ENCODE peak calls at places on chromosome 4, in four cellular contexts. S is hepatocyte, B is K562, F is PC-9. N is an unnamed sample. For H3K9me3, the result is how much of the 10 kb centered on the place peaks cover.

GRCh38 chr4:128322986-128323385 is 35.4 kb upstream of the PGRMC2 start:
- DNase-seq in S (peak), B (no peak), F (peak), N (no peak)

GRCh38 chr4:36163198-36163597 is 81.1 kb downstream of the ARAP2 start:
- DNase-seq in S (no peak), B (no peak), F (no peak), N (no peak)

GRCh38 chr4:182655321-182655720 is 261.9 kb downstream of the DCTD start:
- DNase-seq in S (no peak), B (no peak), F (no peak), N (no peak)

GRCh38 chr4:133096972-133097371 is 52.1 kb upstream of the PCDH10 start:
- DNase-seq in S (no peak), B (no peak), F (no peak), N (no peak)

GRCh38 chr4:41399191-41399590 is 138.8 kb upstream of the LIMCH1 start:
- DNase-seq in S (no peak), B (no peak), F (no peak), N (no peak)

GRCh38 chr4:1789552-1789951 is 3.5 kb upstream of the FGFR3 start:
- DNase-seq in S (no peak), B (no peak), F (peak), N (no peak)

GRCh38 chr4:146340798-146341197 is 126.5 kb downstream of the REELD1 start:
- DNase-seq in S (no peak), B (no peak), F (no peak), N (no peak)

GRCh38 chr4:2060578-2061207 is 1.6 kb downstream of the NAT8L start:
- DNase-seq in S (peak), B (no peak), F (no peak), N (no peak)

GRCh38 chr4:90546114-90546513 is 418.9 kb downstream of the CCSER1 start:
- DNase-seq in S (no peak), B (no peak), F (peak), N (no peak)

GRCh38 chr4:18664051-18664450 is 642.5 kb upstream of the LCORL start:
- DNase-seq in S (no peak), B (no peak), F (no peak), N (no peak)

GRCh38 chr4:111064342-111064993 is 441.6 kb upstream of the PITX2 start:
- DNase-seq in S (no peak), B (no peak), F (peak), N (no peak)

GRCh38 chr4:26227827-26228226 is 93.0 kb upstream of the RBPJ start:
- DNase-seq in S (peak), B (no peak), F (no peak), N (no peak)

GRCh38 chr4:4864940-4865704 is 5.7 kb downstream of the MSX1 start:
- DNase-seq in S (peak), B (no peak), F (no peak), N (no peak)

GRCh38 chr4:111228874-111229273 is 606.0 kb upstream of the PITX2 start:
- DNase-seq in S (no peak), B (no peak), F (no peak), N (no peak)

GRCh38 chr4:7995135-7995534 is 55.5 kb upstream of the AFAP1 start:
- DNase-seq in S (no peak), B (no peak), F (no peak), N (no peak)

GRCh38 chr4:3483471-3483921 is 20.4 kb downstream of the DOK7 start:
- DNase-seq in S (no peak), B (no peak), F (no peak), N (no peak)

GRCh38 chr4:133624744-133625143 is 475.6 kb downstream of the PCDH10 start:
- DNase-seq in S (peak), B (peak), F (no peak), N (no peak)

GRCh38 chr4:172982151-172982590 is 186.4 kb upstream of the GALNT7 start:
- DNase-seq in S (no peak), B (no peak), F (peak), N (no peak)

GRCh38 chr4:53649357-53649756 is 58.1 kb upstream of the LNX1 start:
- DNase-seq in S (no peak), B (no peak), F (no peak), N (no peak)

GRCh38 chr4:53644607-53645006 is 53.3 kb upstream of the LNX1 start:
- DNase-seq in S (peak), B (no peak), F (peak), N (no peak)

GRCh38 chr4:53646792-53647191 is 55.5 kb upstream of the LNX1 start:
- DNase-seq in S (peak), B (no peak), F (no peak), N (no peak)

GRCh38 chr4:53645108-53645507 is 53.8 kb upstream of the LNX1 start:
- DNase-seq in S (no peak), B (no peak), F (no peak), N (no peak)

DNA sequence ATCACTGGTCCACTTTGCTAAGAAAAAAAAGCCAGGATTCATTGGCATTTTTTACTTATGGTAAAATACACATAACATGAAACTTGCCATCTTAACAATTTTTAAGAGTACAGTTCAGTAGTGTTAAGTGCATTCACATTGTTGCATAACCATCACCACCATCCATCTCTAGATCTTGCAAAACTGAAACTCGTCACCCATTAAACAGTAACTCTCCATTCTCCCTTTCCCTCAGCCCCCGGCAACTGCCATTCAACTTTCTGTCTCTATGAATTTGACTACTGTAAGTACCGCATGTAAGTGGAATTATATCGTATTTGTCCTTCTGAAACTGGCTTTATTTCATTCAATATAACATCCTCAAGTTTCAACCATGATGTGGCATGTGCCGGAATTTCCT is 56.3 kb upstream of the LNX1 start:
- DNase-seq in S (no peak), B (no peak), F (no peak), N (no peak)
- H3K9me3 ChIP-seq in S (under half), B (under half), F (under half), N (under half)

DNA sequence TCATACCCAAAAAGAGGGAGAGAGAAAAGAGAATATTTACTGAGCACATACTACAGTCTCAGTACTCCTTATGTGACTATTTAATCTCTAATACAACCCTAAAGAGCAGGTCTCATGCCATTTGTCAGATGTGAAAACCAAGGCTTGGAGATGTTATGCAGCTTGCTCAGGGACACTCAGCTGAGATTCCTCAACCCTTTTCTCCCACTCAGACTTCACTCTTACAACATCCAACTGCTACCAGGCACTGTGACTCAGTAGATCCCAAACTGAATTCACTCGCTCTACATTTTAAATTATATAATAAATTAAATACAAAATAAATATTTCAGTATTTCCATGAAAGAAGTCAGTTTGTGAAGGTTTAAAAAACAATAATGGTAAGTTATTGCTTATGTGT is 53.7 kb downstream of the TSPAN5 start:
- DNase-seq in S (no peak), B (no peak), F (no peak), N (no peak)
- H3K27ac ChIP-seq in S (no peak), B (no peak), F (no peak), N (no peak)

GRCh38 chr4:154466336-154466735 is 25.3 kb downstream of the DCHS2 start:
- DNase-seq in S (no peak), B (no peak), F (no peak), N (no peak)

GRCh38 chr4:154471032-154471431 is 20.6 kb downstream of the DCHS2 start:
- DNase-seq in S (no peak), B (no peak), F (no peak), N (no peak)

GRCh38 chr4:154467886-154468285 is 23.7 kb downstream of the DCHS2 start:
- DNase-seq in S (no peak), B (no peak), F (no peak), N (no peak)

GRCh38 chr4:154464654-154465053 is 26.9 kb downstream of the DCHS2 start:
- DNase-seq in S (no peak), B (peak), F (no peak), N (no peak)

GRCh38 chr4:154465085-154465484 is 26.5 kb downstream of the DCHS2 start:
- DNase-seq in S (no peak), B (peak), F (no peak), N (no peak)
- TF ChIP-seq CTCF in S (no peak), B (no peak), F (no peak), N (no peak)

DNA sequence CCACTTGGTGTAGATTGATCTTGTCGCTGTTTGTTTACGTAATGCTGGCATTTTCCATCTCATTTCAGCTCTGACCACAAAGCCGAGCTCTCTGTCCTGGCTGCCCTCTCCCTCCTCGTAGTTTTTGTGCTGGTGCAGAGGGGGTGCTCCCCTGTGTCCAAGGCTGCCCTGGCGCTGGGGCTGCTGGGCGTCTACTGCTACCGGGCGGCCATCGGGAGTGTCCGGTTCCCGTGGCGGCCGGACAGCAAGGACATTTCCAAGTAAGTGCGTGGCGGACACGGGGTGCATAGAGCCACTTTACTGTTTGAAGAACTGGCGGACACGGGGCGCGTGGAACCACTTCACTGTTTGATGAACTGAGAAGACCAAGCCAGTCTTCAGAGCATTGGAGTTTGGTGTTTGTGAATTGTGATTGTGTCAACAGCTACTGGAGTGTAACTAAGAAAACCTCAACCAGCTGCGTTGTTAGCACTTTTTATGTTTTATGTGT is 28.0 kb downstream of the PIGG start:
- DNase-seq in S (no peak), B (no peak), F (no peak), N (no peak)
- H3K9me3 ChIP-seq in S (under half), B (under half), F (under half), N (under half)

GRCh38 chr4:10730590-10730989 is 46.0 kb upstream of the CLNK start:
- DNase-seq in S (no peak), B (no peak), F (no peak), N (no peak)

GRCh38 chr4:10731162-10731561 is 46.6 kb upstream of the CLNK start:
- DNase-seq in S (no peak), B (no peak), F (no peak), N (no peak)

GRCh38 chr4:10732235-10732975 is 47.8 kb upstream of the CLNK start:
- DNase-seq in S (no peak), B (no peak), F (no peak), N (no peak)

GRCh38 chr4:10733016-10733415 is 48.4 kb upstream of the CLNK start:
- DNase-seq in S (no peak), B (no peak), F (no peak), N (no peak)

GRCh38 chr4:10731690-10732089 is 47.1 kb upstream of the CLNK start:
- DNase-seq in S (no peak), B (no peak), F (no peak), N (no peak)
- H3K27ac ChIP-seq in S (no peak), B (no peak), F (no peak), N (no peak)

DNA sequence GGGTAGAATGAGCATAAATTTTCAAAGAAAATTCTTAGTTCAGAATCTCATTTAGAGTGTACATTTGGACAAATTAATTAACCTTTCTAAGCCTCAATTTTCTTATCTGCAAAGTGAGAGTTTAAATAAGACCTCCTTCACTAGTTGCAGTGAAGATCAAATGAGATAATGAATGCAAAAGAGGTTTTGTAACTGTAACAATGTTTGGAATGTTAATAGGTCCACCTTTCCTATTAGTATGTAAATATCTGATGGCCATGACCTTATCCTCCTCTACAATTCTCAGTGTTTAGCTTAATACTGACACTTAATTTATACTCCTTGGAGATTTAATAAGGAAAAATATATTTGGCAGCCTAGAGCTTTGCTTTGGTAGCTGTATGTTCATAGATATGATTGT is 138.8 kb downstream of the GABRG1 start:
- DNase-seq in S (no peak), B (no peak), F (no peak), N (no peak)
- TF ChIP-seq CTCF in S (no peak), B (no peak), F (no peak), N (no peak)

DNA sequence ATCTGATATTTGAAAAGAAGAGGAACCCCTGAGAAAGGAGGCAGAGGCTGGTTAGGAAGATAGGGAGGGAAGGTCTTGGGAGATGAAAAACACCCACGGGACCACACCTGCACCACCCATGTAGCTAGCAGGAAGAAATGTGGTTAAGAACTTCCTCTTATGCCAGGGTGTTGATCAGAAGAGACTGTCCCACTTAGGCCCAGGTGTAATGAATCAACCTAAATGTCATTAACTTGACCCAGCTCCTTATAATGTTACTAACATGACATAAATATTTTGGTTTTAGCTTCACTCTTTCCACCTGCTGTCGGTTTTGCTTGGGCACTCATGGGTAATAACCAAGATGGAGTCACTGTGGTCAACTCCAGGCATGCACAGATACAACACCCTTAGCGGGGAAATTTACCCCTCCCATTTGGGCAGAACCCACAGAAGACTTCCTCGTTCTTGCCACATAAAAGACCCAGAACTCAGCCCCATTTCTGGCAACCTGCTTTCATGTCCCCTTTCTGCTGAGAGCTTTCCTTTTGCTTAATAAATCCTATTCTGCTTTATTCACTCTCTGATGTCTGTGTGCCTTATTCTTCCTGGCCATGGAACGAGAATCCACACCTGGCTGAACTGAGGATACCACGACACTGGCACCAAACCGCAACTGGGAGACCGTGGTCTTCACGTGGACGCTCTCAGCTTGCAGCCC is 46.8 kb downstream of the ZNF141 start:
- DNase-seq in S (no peak), B (no peak), F (no peak), N (no peak)
- H3K9me3 ChIP-seq in S (under half), B (under half), F (under half), N (half or more)

GRCh38 chr4:6271701-6272465 is 2.2 kb downstream of the WFS1 start:
- DNase-seq in S (no peak), B (no peak), F (peak), N (no peak)
- H3K27ac ChIP-seq in S (no peak), B (no peak), F (no peak), N (no peak)